ENCODE peak calls at places on chromosomes 11 and 22, in eight cellular contexts. K, Q, N, X, D, E, B and L are unnamed samples.
A peak's percentile ranks its signal among the peaks of the same experiment; 100 is the strongest.

GRCh38 chr22:47307326-47307725 is 544.9 kb downstream of the TBC1D22A start:
- DNase-seq in E (no peak), D (no peak), B (peak; percentile 64), K (no peak), N (no peak), X (no peak), Q (no peak), L (no peak)

GRCh38 chr11:124643605-124644425 is 21.2 kb downstream of the TBRG1 start:
- DNase-seq in Q (no peak), K (no peak), E (no peak), N (no peak), D (no peak), B (peak; percentile 93), X (no peak), L (no peak)

GRCh38 chr22:47517062-47517461 is 754.6 kb downstream of the TBC1D22A start:
- DNase-seq in D (no peak), E (no peak), N (no peak), K (no peak), B (no peak), Q (no peak), X (no peak), L (no peak)

GRCh38 chr11:61602775-61603569 is 22.1 kb upstream of the SYT7 start:
- DNase-seq in K (no peak), X (no peak), Q (peak; percentile 89), D (no peak), N (peak; percentile 68), B (peak; percentile 98), E (peak; percentile 88), L (no peak)

GRCh38 chr11:44143987-44144909 is 48.8 kb downstream of the EXT2 start:
- DNase-seq in D (no peak), B (no peak), X (no peak), Q (no peak), N (peak; percentile 15), E (no peak), K (no peak), L (no peak)

GRCh38 chr22:44648085-44648820 is 53.8 kb upstream of the PRR5 start:
- DNase-seq in N (no peak), D (no peak), Q (peak; percentile 8), K (no peak), X (no peak), B (peak; percentile 83), E (peak; percentile 57), L (no peak)

GRCh38 chr11:95676280-95676679 is 113.3 kb downstream of the FAM76B start:
- DNase-seq in D (no peak), X (no peak), B (no peak), E (no peak), Q (no peak), N (no peak), K (no peak), L (no peak)

GRCh38 chr11:30960387-30960992 is 374.3 kb upstream of the MPPED2 start:
- DNase-seq in D (peak; percentile 51), E (peak; percentile 70), K (peak; percentile 72), B (peak; percentile 76), X (peak; percentile 73), Q (peak; percentile 30), N (peak; percentile 35), L (peak; percentile 2)

GRCh38 chr11:70862093-70862492 is 390.3 kb downstream of the SHANK2 start:
- DNase-seq in X (no peak), B (no peak), K (peak; percentile 16), Q (no peak), N (no peak), D (no peak), E (no peak), L (no peak)

GRCh38 chr11:129766858-129767604 is 48.6 kb upstream of the TMEM45B start:
- DNase-seq in Q (peak; percentile 29), B (peak; percentile 58), N (peak; percentile 44), X (peak; percentile 80), E (peak; percentile 69), K (peak; percentile 63), D (peak; percentile 36), L (peak; percentile 52)

GRCh38 chr11:29135504-29135903 is 881.3 kb downstream of the KCNA4 start:
- DNase-seq in B (peak; percentile 75), E (no peak), N (no peak), Q (no peak), X (no peak), D (no peak), K (no peak), L (no peak)

GRCh38 chr11:77656362-77656761 is 18.8 kb upstream of the CLNS1A start:
- DNase-seq in N (no peak), E (no peak), D (no peak), K (no peak), Q (no peak), X (peak; percentile 59), B (no peak), L (no peak)

DNA sequence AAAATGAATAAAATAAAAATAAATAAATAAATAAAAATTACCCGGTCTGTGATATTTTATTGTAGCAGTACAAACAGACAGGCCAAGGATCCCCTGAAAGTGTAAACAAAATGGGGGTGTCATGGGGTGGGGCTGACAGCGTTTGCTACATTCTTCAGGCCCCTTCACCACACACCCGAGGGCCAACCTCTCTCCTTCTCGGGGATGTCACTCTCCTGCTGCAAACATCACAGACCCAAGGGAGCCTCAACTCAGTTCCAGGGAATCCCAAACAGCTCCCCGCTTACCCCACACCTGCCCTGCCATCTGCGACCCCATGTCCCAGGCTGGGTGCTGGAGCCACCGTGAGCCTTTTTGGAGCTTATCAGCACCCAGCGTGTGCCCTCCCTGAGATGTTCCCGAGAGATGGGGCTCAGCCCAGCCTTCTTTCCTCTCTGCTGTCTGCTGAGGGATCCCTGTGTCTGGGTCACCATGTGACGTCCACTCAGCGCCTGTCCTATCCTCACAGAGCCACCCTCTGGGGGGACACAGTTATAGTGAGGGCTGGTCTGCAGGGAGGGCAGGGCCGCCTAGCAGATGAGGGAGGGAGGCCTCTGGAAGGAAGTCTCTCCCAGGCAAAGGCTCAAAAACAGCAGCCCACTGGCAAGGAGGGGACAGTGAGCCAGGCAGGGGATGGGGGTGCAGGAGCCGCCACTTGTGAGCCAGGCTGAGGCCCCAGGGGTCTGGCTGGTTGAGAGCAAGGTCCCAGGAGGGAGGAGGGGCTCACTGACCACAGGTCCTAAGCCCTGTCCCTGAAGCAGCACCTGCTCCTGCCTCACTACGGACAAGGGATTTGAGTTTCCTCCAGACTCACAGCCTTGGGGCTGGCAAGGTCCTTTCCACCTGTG is 1041.6 kb downstream of the BRD1 start:
- DNase-seq in D (no peak), X (no peak), N (no peak), B (no peak), Q (no peak), K (no peak), E (no peak), L (no peak)
- H3K36me3 ChIP-seq in D (no peaks in the 10 kb centered on the region), X (no peaks in the 10 kb centered on the region), N (no peaks in the 10 kb centered on the region), B (no peaks in the 10 kb centered on the region), Q (no peaks in the 10 kb centered on the region), K (no peaks in the 10 kb centered on the region), E (no peaks in the 10 kb centered on the region), L (no peaks in the 10 kb centered on the region)

DNA sequence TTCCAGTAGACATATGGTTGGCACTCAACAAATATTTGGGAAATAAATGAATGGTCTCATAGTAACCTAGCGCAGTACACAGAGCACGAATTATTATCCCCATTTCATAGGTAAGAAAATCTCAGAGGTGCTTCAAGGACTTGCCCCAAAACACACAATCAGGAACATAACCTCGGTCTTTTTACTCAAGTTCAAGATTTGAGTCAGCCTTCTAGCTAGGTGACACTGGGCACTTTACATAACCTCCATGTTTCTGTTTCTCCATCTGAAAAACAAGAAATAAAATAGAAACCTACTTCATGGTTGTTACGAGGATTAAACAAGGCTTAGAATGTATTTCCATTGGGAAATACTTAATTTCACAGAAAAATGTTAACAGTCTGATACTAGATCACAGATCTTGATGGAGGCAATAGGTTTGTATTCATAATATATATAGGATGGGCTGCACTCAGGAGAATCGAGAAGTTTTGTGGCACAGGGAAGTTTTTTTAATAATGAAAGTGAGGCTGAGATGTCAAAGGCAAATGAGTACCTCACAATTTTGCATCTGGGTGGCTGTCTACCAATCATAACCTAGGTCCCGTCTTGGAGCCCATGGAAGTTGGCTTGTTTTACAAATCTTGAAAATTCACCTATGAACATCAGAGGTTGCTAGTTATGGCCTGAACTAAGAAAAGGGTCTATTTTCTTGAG is 147.4 kb upstream of the ZC3H12C start:
- DNase-seq in X (no peak), Q (no peak), K (no peak), D (no peak), E (no peak), N (no peak), B (no peak), L (no peak)
- TF ChIP-seq EZH2phosphoT487 in X (no peak), Q (no peak), K (no peak), D (no peak), E (no peak), N (no peak), B (no peak), L (no peak)

DNA sequence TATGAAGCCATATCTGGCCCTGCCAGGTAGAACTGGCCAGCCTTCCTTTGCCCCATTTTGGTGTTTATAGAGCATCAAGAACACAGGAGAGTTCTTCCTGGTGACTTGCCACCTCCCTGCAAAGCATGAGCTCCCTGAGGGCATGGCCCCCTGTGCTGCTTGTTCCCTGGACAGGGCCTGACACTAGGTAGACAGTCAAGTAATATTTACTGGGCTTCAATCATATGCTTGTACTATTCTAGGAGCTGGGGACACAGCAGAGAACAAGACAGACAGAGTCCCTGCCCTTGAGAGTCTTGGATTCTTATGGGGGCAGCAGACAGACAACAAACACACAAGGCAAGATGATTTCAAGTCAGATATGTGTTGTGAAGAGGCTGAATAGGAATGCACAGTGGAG is 10.0 kb upstream of the CBX6 start:
- DNase-seq in Q (no peak), X (no peak), B (no peak), N (no peak), E (no peak), D (no peak), K (no peak), L (no peak)
- H2AFZ ChIP-seq in Q (no peak overlapping the region), X (no peak overlapping the region), B (peak overlapping the region; percentile 14), N (no peak overlapping the region), E (no peak overlapping the region), D (no peak overlapping the region), K (no peak overlapping the region), L (no peak overlapping the region)

DNA sequence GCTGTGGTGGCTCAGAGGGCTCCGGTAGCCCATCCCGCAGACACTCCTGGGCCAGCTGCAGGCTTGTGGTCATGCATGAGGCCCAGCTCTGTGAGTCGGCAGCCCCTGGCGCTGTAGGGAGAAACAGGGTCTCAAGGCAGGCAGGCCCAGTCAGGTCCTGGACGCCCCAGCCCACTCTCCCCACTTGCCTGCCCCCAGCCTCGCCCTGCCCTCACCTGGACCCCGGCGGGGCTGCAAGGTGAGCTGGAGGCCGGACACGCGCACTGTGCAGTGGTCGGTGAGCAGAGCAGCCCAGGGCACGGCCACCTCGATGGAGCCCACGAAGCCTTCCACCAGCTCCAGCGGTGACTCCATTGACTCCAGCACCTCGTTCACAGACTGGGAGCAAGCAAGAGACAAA is 2.9 kb downstream of the ATG2A start:
- DNase-seq in Q (no peak), K (no peak), B (no peak), D (no peak), N (no peak), X (no peak), E (no peak), L (no peak)
- H3K36me3 ChIP-seq in Q (no peaks in the 10 kb centered on the region), K (no peaks in the 10 kb centered on the region), B (no peaks in the 10 kb centered on the region), D (no peaks in the 10 kb centered on the region), N (no peaks in the 10 kb centered on the region), X (no peaks in the 10 kb centered on the region), E (no peaks in the 10 kb centered on the region), L (peaks cover 42% of the 10 kb centered on the region)